ENCODE peak calls at places on chromosome 19, in five cellular contexts. W, C, G, K and T are unnamed samples.

GRCh38 chr19:5228932-5229777 is 111.5 kb downstream of the PTPRS start:
- DNase-seq in K (no peak), W (no peak), G (no peak), C (no peak), T (no peak)

GRCh38 chr19:40265055-40265762 is 19.9 kb downstream of the AKT2 start:
- DNase-seq in W (no peak), G (no peak), K (no peak), C (no peak), T (no peak)

GRCh38 chr19:35313614-35314013 is 15.4 kb upstream of the CD22 start:
- DNase-seq in K (no peak), W (no peak), C (no peak), G (no peak), T (no peak)

GRCh38 chr19:24054044-24054935 is 32.7 kb upstream of the ZNF254 start:
- DNase-seq in K (peak; percentile 80), G (no peak), W (no peak), C (no peak), T (no peak)

GRCh38 chr19:43518051-43518450 is 8.9 kb downstream of the ETHE1 start:
- DNase-seq in W (no peak), K (no peak), G (no peak), C (no peak), T (no peak)

GRCh38 chr19:41870401-41870873 is 6.6 kb upstream of the CD79A start:
- DNase-seq in K (no peak), W (no peak), G (no peak), C (no peak), T (no peak)

GRCh38 chr19:46951236-46951986 is 68.2 kb upstream of the NPAS1 start:
- DNase-seq in G (no peak), C (no peak), K (no peak), W (no peak), T (no peak)

GRCh38 chr19:48844472-48844871 is 8.2 kb upstream of the HSD17B14 start:
- DNase-seq in G (no peak), C (no peak), K (peak; percentile 46), W (no peak), T (no peak)

GRCh38 chr19:47419789-47420188 is 462 bp upstream of the MEIS3 start:
- DNase-seq in G (no peak), C (no peak), W (no peak), K (no peak), T (no peak)